ENCODE peak calls at places on chromosome 16, in five cellular contexts. E, H, K, S and N are unnamed samples. For H3K4me1, the result is how much of the 10 kb centered on the place peaks cover.

GRCh38 chr16:77951788-77952187 is 70.6 kb upstream of the CLEC3A start:
- DNase-seq in E (no peak), H (peak), K (no peak), S (no peak), N (no peak)

GRCh38 chr16:19804538-19805323 is 79.9 kb downstream of the GPRC5B start:
- DNase-seq in E (no peak), H (no peak), K (peak), S (no peak), N (peak)

GRCh38 chr16:49455991-49456745 is 82.6 kb downstream of the C16orf78 start:
- DNase-seq in E (no peak), H (no peak), K (no peak), S (no peak), N (no peak)

GRCh38 chr16:76268824-76269223 is 8.4 kb upstream of the CNTNAP4 start:
- DNase-seq in E (no peak), H (peak), K (no peak), S (no peak), N (no peak)

GRCh38 chr16:19810817-19811731 is 73.6 kb downstream of the GPRC5B start:
- DNase-seq in E (no peak), H (no peak), K (no peak), S (peak), N (no peak)

GRCh38 chr16:86611517-86611840 is 33.1 kb downstream of the FOXL1 start:
- DNase-seq in E (no peak), H (no peak), K (no peak), S (peak), N (no peak)

GRCh38 chr16:85612191-85612800 is 826 bp upstream of the GSE1 start:
- DNase-seq in E (no peak), H (no peak), K (peak), S (peak), N (peak)

GRCh38 chr16:2468725-2469398 is 2.2 kb upstream of the NTN3 start:
- DNase-seq in E (no peak), H (no peak), K (peak), S (no peak), N (no peak)

GRCh38 chr16:49148410-49148809 is 133.2 kb downstream of the CBLN1 start:
- DNase-seq in E (no peak), H (peak), K (no peak), S (no peak), N (no peak)

GRCh38 chr16:77043076-77043475 is 147.9 kb upstream of the MON1B start:
- DNase-seq in E (no peak), H (peak), K (no peak), S (no peak), N (no peak)

GRCh38 chr16:6258056-6258455 is 1074.6 kb upstream of the RBFOX1 start:
- DNase-seq in E (no peak), H (no peak), K (no peak), S (no peak), N (no peak)

GRCh38 chr16:67767953-67768352 is 38.4 kb downstream of the RANBP10 start:
- DNase-seq in E (no peak), H (no peak), K (no peak), S (peak), N (no peak)

GRCh38 chr16:85857406-85857805 is 41.6 kb upstream of the IRF8 start:
- DNase-seq in E (no peak), H (no peak), K (no peak), S (no peak), N (no peak)

GRCh38 chr16:10097273-10097672 is 85.0 kb downstream of the GRIN2A start:
- DNase-seq in E (no peak), H (no peak), K (no peak), S (no peak), N (no peak)

GRCh38 chr16:81717662-81718189 is 61.4 kb upstream of the PLCG2 start:
- DNase-seq in E (no peak), H (no peak), K (no peak), S (no peak), N (no peak)

GRCh38 chr16:85033153-85033552 is 5.6 kb downstream of the KIAA0513 start:
- DNase-seq in E (no peak), H (no peak), K (no peak), S (no peak), N (no peak)

GRCh38 chr16:64412578-64413280 is 709.1 kb downstream of the CDH11 start:
- DNase-seq in E (no peak), H (no peak), K (no peak), S (peak), N (no peak)

GRCh38 chr16:59170065-59170712 is 436.1 kb upstream of the GOT2 start:
- DNase-seq in E (no peak), H (no peak), K (no peak), S (no peak), N (no peak)

GRCh38 chr16:63315229-63315628 is 1279.0 kb upstream of the CDH8 start:
- DNase-seq in E (no peak), H (no peak), K (no peak), S (no peak), N (no peak)

GRCh38 chr16:63312343-63312742 is 1276.1 kb upstream of the CDH8 start:
- DNase-seq in E (no peak), H (no peak), K (no peak), S (no peak), N (no peak)

DNA sequence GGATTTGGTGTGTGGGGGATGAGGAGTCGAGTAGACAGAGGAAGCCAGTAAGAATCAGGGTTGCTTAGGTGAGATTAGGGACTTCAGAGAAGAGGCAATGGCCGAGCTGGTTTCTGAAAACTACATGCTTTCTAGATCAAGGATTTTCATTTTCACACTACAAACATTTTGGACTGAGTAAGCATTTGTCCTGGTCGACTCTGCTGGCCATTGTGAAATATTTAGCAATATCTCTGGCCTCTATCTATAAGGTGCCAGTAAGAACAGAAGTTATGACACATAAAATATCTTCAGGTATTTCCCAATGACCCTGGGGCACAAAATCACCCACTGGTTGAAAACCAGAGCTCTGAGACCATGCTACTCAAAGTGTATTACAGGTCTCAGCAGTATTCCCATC is 1275.1 kb upstream of the CDH8 start:
- DNase-seq in E (no peak), H (no peak), K (no peak), S (no peak), N (no peak)
- H3K27ac ChIP-seq in E (no peak), H (no peak), K (no peak), S (no peak), N (no peak)

GRCh38 chr16:379961-380836 is 1.6 kb downstream of the PGAP6 start:
- DNase-seq in E (no peak), H (no peak), K (no peak), S (no peak), N (no peak)
- H3K4me1 ChIP-seq in E (under half), H (under half), K (under half), S (under half), N (under half)

DNA sequence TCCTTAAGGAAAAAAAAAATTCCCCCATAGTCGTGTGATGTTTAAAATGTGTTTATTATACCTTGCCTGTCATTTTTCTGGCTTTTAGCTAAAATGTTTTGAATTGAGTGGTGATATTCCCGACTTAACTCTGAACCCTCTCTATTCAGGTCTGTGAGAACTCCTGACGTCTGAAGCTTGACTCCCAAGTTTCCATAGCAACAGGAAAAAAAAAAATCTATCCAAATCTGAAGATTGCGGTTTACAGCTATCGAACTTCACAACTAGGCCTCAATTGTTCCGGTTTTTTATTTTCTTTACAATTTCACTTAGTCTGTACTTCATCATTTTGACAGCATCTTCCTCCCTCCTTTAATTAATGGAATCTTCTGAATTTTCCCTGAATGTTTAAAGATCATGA is 12.9 kb upstream of the HSBP1 start:
- DNase-seq in E (no peak), H (no peak), K (no peak), S (no peak), N (no peak)
- H3K27ac ChIP-seq in E (no peak), H (no peak), K (no peak), S (no peak), N (no peak)

GRCh38 chr16:57175896-57176295 is 9.9 kb downstream of the PSME3IP1 start:
- DNase-seq in E (no peak), H (no peak), K (no peak), S (no peak), N (no peak)
- H3K4me1 ChIP-seq in E (under half), H (under half), K (under half), S (under half), N (under half)

GRCh38 chr16:22070361-22071351 is 21.7 kb upstream of the VWA3A start:
- DNase-seq in E (no peak), H (no peak), K (no peak), S (peak), N (no peak)
- H3K27ac ChIP-seq in E (no peak), H (no peak), K (no peak), S (no peak), N (no peak)

GRCh38 chr16:23866628-23867027 is 30.8 kb downstream of the PRKCB start:
- DNase-seq in E (no peak), H (no peak), K (no peak), S (no peak), N (no peak)

GRCh38 chr16:23869052-23869451 is 33.3 kb downstream of the PRKCB start:
- DNase-seq in E (no peak), H (no peak), K (no peak), S (no peak), N (no peak)

GRCh38 chr16:23863511-23864422 is 28.0 kb downstream of the PRKCB start:
- DNase-seq in E (no peak), H (peak), K (peak), S (no peak), N (peak)

GRCh38 chr16:23867566-23867965 is 31.8 kb downstream of the PRKCB start:
- DNase-seq in E (no peak), H (no peak), K (no peak), S (no peak), N (no peak)

DNA sequence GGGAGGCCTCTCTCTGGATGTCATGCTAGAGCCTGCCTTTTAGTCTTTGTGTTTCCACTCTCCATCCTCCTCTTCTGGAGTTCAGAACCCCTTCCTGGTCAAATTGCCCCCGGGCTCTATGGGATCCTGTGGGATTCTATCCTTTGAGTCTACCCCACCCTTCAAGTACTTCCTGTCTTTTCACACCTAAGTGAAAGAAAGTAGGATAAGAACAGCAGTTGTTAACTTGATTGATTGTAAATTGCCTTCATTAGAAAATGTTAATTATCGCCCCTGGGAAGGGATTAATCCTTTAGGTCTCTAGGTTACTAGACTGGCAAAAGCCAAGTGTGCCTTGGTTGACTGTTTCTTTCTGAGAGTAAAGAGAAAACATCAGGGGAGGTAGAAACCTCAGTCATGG is 30.1 kb downstream of the PRKCB start:
- DNase-seq in E (no peak), H (no peak), K (no peak), S (no peak), N (no peak)
- H3K4me1 ChIP-seq in E (half or more), H (under half), K (under half), S (under half), N (half or more)

GRCh38 chr16:23950898-23951297 is 115.1 kb downstream of the PRKCB start:
- DNase-seq in E (no peak), H (no peak), K (no peak), S (no peak), N (no peak)
- H3K27ac ChIP-seq in E (peak), H (no peak), K (no peak), S (no peak), N (peak)

GRCh38 chr16:70402916-70403659 is 35.8 kb downstream of the ST3GAL2 start:
- DNase-seq in E (no peak), H (no peak), K (no peak), S (peak), N (no peak)
- H3K4me1 ChIP-seq in E (under half), H (under half), K (under half), S (under half), N (under half)

DNA sequence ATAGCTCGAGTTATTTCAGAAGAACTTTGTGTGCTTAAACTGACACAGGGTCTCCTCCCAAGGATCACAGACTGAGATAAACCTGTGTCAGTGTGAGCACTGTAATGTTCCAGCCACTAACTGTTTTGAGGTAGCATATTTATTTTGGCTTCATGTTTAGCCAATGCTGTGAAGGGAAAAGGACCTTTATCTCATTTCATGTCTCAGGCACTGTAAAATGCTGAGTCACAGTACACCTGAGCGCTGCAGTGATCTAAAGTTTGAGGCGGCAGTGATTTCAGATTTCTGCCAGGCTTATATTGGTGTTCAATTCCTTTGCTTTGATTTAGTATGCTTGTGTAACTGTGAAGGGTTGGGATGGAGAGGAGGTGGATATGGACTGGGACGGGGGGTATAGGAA is 3.1 kb upstream of the DNAJA2 start:
- DNase-seq in E (no peak), H (peak), K (no peak), S (no peak), N (no peak)
- H3K27ac ChIP-seq in E (no peak), H (no peak), K (no peak), S (no peak), N (no peak)